ENCODE peak calls at places on chromosomes 16 and 17, in nine cellular contexts. D is heart left ventricle; X is fibroblast of lung; T is A549; K is prostate gland; E is CD8-positive, alpha-beta T cell; I is neural progenitor cell; Q is MM.1S; O is IMR-90. W is an unnamed sample.

GRCh38 chr17:11287791-11288190 is 46.8 kb downstream of the SHISA6 start:
- DNase-seq in K (no peak), X (no peak), O (no peak), D (no peak), Q (no peak), T (no peak), E (no peak), I (no peak), W (no peak)

GRCh38 chr16:3876695-3877094 is 3.8 kb downstream of the CREBBP start:
- DNase-seq in K (no peak), D (no peak), O (peak), T (no peak), Q (no peak), E (no peak), X (peak), I (no peak), W (no peak)

GRCh38 chr17:14688134-14688533 is 387.3 kb downstream of the HS3ST3B1 start:
- DNase-seq in K (no peak), I (no peak), O (no peak), X (no peak), Q (no peak), D (no peak), E (no peak), T (peak), W (no peak)

GRCh38 chr16:57476546-57477410 is 9.5 kb downstream of the DOK4 start:
- DNase-seq in X (no peak), D (no peak), Q (no peak), I (no peak), E (no peak), T (no peak), K (no peak), O (no peak), W (no peak)

GRCh38 chr17:41052594-41052993 is 2.4 kb downstream of the KRTAP2-2 start:
- DNase-seq in E (no peak), K (no peak), T (no peak), I (no peak), D (no peak), O (no peak), Q (no peak), X (no peak), W (no peak)

GRCh38 chr16:81261049-81261648 is 22.7 kb downstream of the BCO1 start:
- DNase-seq in T (peak), D (no peak), E (no peak), X (no peak), Q (no peak), K (no peak), O (no peak), I (no peak), W (no peak)

GRCh38 chr16:87295259-87295658 is 21.9 kb downstream of the C16orf95 start:
- DNase-seq in D (no peak), O (no peak), I (peak), T (peak), K (no peak), E (no peak), X (peak), Q (peak), W (no peak)

GRCh38 chr16:69535123-69536050 is 30.4 kb upstream of the NFAT5 start:
- DNase-seq in I (no peak), E (no peak), X (peak), D (no peak), Q (no peak), K (no peak), O (peak), T (no peak), W (no peak)

GRCh38 chr16:5916711-5917191 is 819.2 kb upstream of the EEF2KMT start:
- DNase-seq in D (no peak), Q (no peak), K (no peak), T (no peak), O (no peak), E (no peak), X (no peak), I (peak), W (no peak)

GRCh38 chr17:47286198-47286914 is 32.7 kb downstream of the ITGB3 start:
- DNase-seq in I (no peak), O (peak), X (no peak), D (no peak), E (no peak), T (no peak), K (no peak), Q (no peak), W (no peak)

DNA sequence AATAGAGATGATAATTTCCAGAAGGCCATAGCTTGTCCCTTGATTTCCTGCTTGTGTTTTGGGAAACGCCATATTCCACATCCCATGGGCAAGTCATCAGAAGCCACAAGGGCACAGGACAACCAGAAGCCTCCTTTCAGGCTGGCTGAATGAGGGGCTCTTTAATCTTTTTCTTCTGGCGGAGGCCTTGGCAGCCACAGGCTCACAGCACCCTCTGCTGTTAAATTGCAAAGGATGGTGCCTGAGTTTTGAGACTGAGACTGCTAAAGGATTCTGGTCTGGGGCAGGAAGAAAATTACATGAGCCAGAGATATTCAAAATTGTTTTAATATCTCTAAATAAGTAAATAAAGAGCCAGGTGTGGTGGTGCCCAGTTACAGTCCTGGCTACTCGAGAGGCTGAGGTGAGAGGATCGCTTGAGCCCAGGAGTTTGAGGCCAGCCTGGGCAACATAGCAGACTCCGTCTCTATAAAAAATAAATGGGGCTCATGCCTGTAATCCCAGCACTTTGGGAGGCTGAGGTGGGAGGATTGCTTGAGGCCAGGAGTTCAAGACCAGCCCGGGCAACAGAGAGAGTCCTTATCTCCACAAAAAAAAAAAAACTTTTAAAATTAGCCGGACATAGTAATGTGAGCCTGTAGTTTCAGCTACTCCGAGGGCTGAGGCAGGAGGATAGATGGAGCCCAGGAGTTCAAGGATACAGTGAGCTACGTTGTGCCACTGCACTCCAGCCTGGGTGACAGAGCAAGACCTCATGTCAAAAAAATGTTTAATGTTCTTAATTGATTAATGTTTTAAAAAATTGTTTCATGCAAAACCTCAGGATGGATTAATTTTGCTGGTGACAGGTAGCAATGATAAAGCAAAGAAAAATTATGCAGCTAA is 26.3 kb downstream of the AARSD1 start:
- DNase-seq in D (peak), I (peak), X (peak), K (no peak), Q (peak), T (peak), E (peak), O (peak), W (no peak)
- TF ChIP-seq CTCF in D (peak), I (peak), X (peak), K (peak), Q (peak), T (peak), E (peak), O (peak), W (peak)

DNA sequence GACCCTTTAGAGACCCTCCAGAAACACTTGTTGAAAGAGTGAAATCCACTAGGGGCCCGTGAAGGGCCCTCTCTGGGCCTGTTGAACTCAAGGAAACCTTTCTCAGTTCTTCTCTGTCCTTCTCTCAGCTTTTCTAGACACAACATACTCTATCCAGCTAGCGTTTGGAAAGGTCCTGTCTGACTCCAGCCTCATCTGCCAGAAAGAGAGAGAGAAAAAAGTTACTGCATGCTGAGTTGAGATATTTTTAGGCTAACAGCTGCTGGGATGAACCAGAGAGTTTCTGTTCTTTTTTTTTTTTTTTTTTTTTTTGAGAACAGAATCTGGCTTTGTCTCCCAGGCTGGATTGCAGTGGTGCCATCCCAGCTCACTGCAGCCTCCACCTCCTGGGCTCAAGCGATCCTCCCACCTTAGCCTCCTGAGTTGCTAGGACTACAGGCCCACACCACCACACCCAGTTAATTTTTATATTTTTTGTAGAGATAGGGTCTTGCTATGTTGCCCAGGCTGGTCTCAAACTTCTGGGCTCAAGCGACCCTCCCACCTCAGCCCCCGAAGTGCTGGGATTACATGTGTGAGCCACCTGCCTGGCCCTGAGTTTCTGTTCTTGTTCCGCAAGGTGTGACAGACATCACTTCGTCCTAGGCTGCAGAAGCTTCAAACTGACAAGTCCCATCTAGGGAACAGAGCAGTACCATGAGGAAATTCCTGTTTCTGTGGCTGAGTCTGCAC is 14.9 kb upstream of the TEX2 start:
- DNase-seq in T (no peak), E (no peak), Q (no peak), K (no peak), I (no peak), X (no peak), O (peak), D (no peak), W (no peak)
- H3K27ac ChIP-seq in T (no peak), E (no peak), Q (no peak), K (no peak), I (no peak), X (no peak), O (no peak), D (peak), W (no peak)

DNA sequence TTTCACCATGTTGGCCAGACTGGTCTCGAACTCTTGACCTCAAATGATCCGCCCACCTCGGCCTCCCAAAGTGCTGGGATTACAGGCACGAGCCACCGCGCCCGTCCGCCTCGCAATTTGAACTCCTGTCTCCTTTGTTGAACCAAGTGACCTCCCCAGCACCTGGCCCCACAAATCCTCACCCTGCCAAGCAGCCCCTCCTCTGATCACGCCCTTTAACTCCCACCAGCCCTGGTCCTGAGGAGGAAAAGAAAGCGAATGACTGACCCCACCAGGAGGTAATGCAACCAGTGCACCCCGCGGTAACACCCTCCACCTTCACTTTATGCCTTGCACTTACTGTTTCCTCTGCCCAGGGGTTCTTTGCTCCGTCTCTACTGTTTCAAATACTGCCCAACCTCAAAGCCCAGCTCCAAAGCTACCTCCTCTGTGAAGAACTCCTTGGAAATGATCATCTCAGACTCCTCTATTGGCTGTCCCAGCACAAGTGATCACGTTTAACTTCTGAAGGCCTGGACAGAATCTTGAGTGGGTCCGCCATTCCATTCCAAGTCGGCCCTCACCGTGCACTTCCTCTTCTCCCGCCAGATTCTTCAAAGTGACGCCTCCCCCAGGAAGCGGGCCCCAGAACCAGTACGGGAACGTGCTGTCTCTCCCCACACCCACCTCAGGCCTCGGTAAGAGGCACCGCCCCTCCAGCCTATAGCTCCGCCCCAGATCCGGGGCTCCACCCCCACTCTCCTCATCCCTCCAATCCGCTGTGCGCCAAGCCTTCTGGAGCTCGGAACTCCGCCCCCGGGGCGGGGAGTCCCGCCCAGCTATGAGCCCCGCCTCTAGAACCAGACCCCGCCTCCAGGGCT is 4.4 kb downstream of the CD19 start:
- DNase-seq in I (peak), K (peak), T (peak), E (peak), X (peak), D (peak), Q (peak), O (peak), W (no peak)
- H3K4me3 ChIP-seq in I (no peak), K (no peak), T (no peak), E (peak), X (no peak), D (peak), Q (no peak), O (no peak), W (no peak)

DNA sequence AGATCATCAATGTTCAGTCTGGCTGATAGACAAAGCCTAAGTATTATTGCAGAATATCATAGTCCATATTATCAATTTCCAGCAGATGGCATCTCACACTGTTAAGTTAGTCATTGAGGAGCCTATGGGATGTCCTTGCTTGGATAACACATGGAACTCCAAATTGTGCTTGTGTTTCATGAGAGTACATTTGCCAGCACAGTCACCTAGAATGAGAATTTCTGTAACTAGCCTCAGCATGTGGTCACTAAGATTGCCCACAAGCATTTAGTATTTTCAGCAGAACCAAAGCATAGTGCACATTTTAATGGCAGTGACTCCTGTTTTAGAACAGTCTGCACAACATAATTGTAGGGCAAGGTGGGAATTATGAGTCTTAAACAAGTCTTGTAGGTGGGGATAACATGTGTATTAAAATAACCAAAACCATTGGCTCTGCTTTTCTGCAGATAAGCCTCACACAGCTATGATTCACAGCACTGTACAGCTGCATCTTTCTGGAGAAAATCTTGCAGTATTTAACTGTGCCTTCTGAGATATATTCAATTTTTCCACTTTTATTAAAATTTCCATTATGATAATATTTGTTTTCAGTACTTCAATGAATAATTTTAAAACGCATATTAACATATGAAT is 882.8 kb upstream of the SOX9 start:
- DNase-seq in K (no peak), O (peak), Q (no peak), I (no peak), D (no peak), X (peak), T (peak), E (no peak), W (no peak)
- TF ChIP-seq CTCF in K (no peak), O (peak), Q (no peak), I (no peak), D (no peak), X (peak), T (peak), E (no peak), W (peak)

GRCh38 chr17:9026741-9027140 is 5.4 kb downstream of the NTN1 start:
- DNase-seq in D (no peak), Q (no peak), I (no peak), O (no peak), K (no peak), E (no peak), X (no peak), T (no peak), W (no peak)

GRCh38 chr17:9032583-9032982 is 11.3 kb downstream of the NTN1 start:
- DNase-seq in K (no peak), D (no peak), O (no peak), T (no peak), Q (no peak), E (no peak), I (no peak), X (no peak), W (no peak)

GRCh38 chr17:9032151-9032550 is 10.8 kb downstream of the NTN1 start:
- DNase-seq in X (no peak), K (no peak), I (no peak), Q (no peak), D (no peak), T (no peak), O (no peak), E (no peak), W (no peak)

GRCh38 chr17:9028171-9028570 is 6.9 kb downstream of the NTN1 start:
- DNase-seq in E (no peak), X (no peak), O (no peak), I (no peak), T (no peak), K (no peak), Q (no peak), D (no peak), W (no peak)

DNA sequence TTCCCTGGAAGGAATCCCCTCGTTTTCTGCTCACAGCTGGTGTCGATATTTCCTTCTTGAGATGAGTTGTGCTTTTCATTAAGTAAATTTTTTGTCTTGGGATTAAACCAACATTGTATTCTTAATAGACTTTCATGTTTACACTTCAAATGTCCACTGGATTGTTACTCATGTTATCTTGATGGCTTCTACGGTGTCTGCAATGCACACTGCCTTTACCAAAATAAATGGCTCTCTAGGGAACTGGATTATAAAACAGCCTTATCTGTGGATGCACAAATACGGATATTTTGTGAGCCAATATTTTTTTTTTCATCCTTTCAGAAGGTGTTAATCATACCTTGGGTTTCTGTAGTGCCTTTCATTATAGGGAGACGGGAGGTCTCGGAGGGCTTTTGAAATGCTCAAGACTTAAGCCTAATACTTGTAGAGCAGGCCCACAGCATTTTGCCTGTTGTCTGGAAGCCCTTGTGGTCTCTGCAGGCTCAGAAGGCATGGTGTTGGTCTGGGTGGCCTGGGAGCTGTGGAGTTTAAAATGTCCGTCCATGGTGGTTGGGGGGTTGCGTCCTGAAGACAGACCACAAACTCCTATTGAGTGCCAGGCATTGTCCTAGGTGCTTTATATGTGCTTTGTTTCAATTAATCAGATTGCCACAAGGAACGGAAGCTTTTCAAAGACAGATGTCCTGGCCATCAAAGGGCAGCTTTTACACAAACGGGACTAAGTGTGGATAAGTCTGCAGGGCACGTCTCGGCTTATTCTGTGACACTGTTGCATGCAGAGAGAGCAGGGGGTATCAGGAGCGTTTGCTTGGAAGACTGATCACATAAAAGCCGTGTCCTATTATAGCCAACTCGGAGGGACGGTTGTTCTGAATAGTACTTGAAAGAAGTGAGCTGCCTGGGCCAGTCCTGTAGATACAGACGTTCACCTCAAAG is 7.6 kb downstream of the NTN1 start:
- DNase-seq in O (no peak), K (no peak), D (no peak), E (no peak), Q (no peak), X (no peak), I (peak), T (no peak), W (no peak)
- H3K27ac ChIP-seq in O (no peak), K (no peak), D (no peak), E (no peak), Q (no peak), X (no peak), I (no peak), T (no peak), W (no peak)

GRCh38 chr16:88780100-88781062 is 4.6 kb downstream of the PIEZO1 start:
- DNase-seq in Q (no peak), T (no peak), E (no peak), K (no peak), I (no peak), O (no peak), D (no peak), X (peak), W (no peak)
- H3K4me3 ChIP-seq in Q (peak), T (no peak), E (peak), K (no peak), I (no peak), O (no peak), D (no peak), X (no peak), W (no peak)